ENCODE peak calls at places on chromosome 21, in six cellular contexts. D is heart right ventricle, U is AG10803, O is pancreas, J is lung, Z is tibial artery. X is an unnamed sample.

GRCh38 chr21:25907573-25908275 is 173.0 kb downstream of the GABPA start:
- DNase-seq in U (no peak), Z (no peak), O (no peak), J (no peak), D (no peak), X (no peak)

GRCh38 chr21:32782698-32783097 is 11.1 kb upstream of the PAXBP1 start:
- DNase-seq in O (no peak), D (no peak), Z (no peak), U (peak; percentile 24), J (no peak), X (no peak)

GRCh38 chr21:26758083-26758861 is 86.9 kb downstream of the ADAMTS1 start:
- DNase-seq in Z (no peak), O (no peak), D (no peak), U (peak; percentile 27), J (no peak), X (no peak)

GRCh38 chr21:42474043-42474831 is 21.8 kb downstream of the RSPH1 start:
- DNase-seq in J (peak; percentile 70), U (no peak), O (no peak), D (no peak), Z (peak; percentile 51), X (peak; percentile 54)

GRCh38 chr21:21232320-21232719 is 234.1 kb downstream of the NCAM2 start:
- DNase-seq in Z (no peak), O (no peak), J (no peak), D (no peak), U (peak; percentile 60), X (peak; percentile 16)

GRCh38 chr21:33682992-33683627 is 40.8 kb downstream of the ITSN1 start:
- DNase-seq in Z (no peak), J (no peak), D (no peak), U (peak; percentile 91), O (no peak), X (no peak)

GRCh38 chr21:37562920-37563640 is 196.5 kb downstream of the DYRK1A start:
- DNase-seq in Z (no peak), U (no peak), D (peak; percentile 32), J (no peak), O (no peak), X (no peak)

GRCh38 chr21:32143222-32143939 is 135.5 kb downstream of the MIS18A start:
- DNase-seq in O (no peak), Z (no peak), U (peak; percentile 88), J (no peak), D (peak; percentile 14), X (no peak)

GRCh38 chr21:26851109-26851944 is 6.1 kb upstream of the ADAMTS1 start:
- DNase-seq in D (no peak), J (no peak), U (no peak), O (no peak), Z (no peak), X (no peak)

GRCh38 chr21:25710550-25710949 is 24.2 kb downstream of the ATP5PF start:
- DNase-seq in Z (no peak), J (no peak), U (no peak), D (no peak), O (no peak), X (no peak)

GRCh38 chr21:43916691-43917514 is 51.9 kb downstream of the AGPAT3 start:
- DNase-seq in D (no peak), J (no peak), O (no peak), Z (peak; percentile 6), U (no peak), X (no peak)

GRCh38 chr21:25179116-25179515 is 428.2 kb downstream of the MRPL39 start:
- DNase-seq in J (no peak), O (no peak), D (no peak), U (peak; percentile 83), Z (no peak), X (no peak)

GRCh38 chr21:42562816-42563215 is 49.2 kb downstream of the SLC37A1 start:
- DNase-seq in D (no peak), U (no peak), O (no peak), J (no peak), Z (peak; percentile 32), X (peak; percentile 4)

GRCh38 chr21:32734214-32734613 is 6.4 kb upstream of the SYNJ1 start:
- DNase-seq in Z (no peak), U (no peak), D (no peak), J (no peak), O (no peak), X (no peak)

GRCh38 chr21:31870472-31870871 is 2.3 kb upstream of the HUNK start:
- DNase-seq in U (no peak), D (no peak), O (no peak), Z (no peak), J (no peak), X (no peak)

GRCh38 chr21:15520811-15521643 is 208.8 kb upstream of the USP25 start:
- DNase-seq in U (no peak), D (no peak), J (no peak), Z (no peak), O (no peak), X (no peak)

GRCh38 chr21:31543191-31543590 is 116.3 kb upstream of the SOD1 start:
- DNase-seq in U (no peak), J (no peak), Z (no peak), D (no peak), O (no peak), X (no peak)

GRCh38 chr21:41681336-41681801 is 85.5 kb downstream of the RIPK4 start:
- DNase-seq in J (no peak), U (no peak), Z (peak; percentile 60), D (no peak), O (no peak), X (no peak)

GRCh38 chr21:31329431-31330143 is 14.5 kb downstream of the TIAM1 start:
- DNase-seq in J (no peak), Z (no peak), O (no peak), D (no peak), U (no peak), X (no peak)

GRCh38 chr21:36854391-36854790 is 112.1 kb downstream of the HLCS start:
- DNase-seq in J (no peak), O (no peak), Z (no peak), D (peak; percentile 41), U (no peak), X (peak; percentile 71)

GRCh38 chr21:27831821-27832569 is 865.1 kb upstream of the ADAMTS5 start:
- DNase-seq in J (no peak), D (no peak), O (no peak), U (peak; percentile 61), Z (no peak), X (no peak)

GRCh38 chr21:32021319-32022027 is 148.7 kb downstream of the HUNK start:
- DNase-seq in U (no peak), D (peak; percentile 78), O (peak; percentile 89), J (no peak), Z (peak; percentile 74), X (no peak)

GRCh38 chr21:41726970-41727783 is 39.7 kb downstream of the RIPK4 start:
- DNase-seq in D (peak; percentile 55), Z (peak; percentile 96), U (peak; percentile 74), O (peak; percentile 77), J (no peak), X (no peak)

GRCh38 chr21:44740721-44741120 is 29.3 kb upstream of the TSPEAR start:
- DNase-seq in J (no peak), O (no peak), U (no peak), D (no peak), Z (no peak), X (peak; percentile 13)

GRCh38 chr21:19123525-19123924 is 719.9 kb upstream of the TMPRSS15 start:
- DNase-seq in J (no peak), Z (no peak), O (no peak), D (no peak), U (no peak), X (no peak)

GRCh38 chr21:30579351-30579750 is 10.8 kb downstream of the KRTAP22-2 start:
- DNase-seq in Z (no peak), O (no peak), U (no peak), D (no peak), J (no peak), X (no peak)

GRCh38 chr21:18244721-18245486 is at the start of gene CHODL:
- DNase-seq in J (no peak), Z (peak; percentile 62), O (peak; percentile 67), D (no peak), U (no peak), X (peak; percentile 31)

GRCh38 chr21:41361053-41361785 is 608 bp upstream of the MX2 start:
- DNase-seq in D (no peak), Z (no peak), U (no peak), J (peak; percentile 28), O (peak; percentile 42), X (no peak)

GRCh38 chr21:44263768-44264167 is 2.1 kb upstream of the DNMT3L start:
- DNase-seq in D (no peak), O (peak; percentile 5), Z (no peak), U (no peak), J (no peak), X (peak; percentile 92)

GRCh38 chr21:36909423-36909822 is 57.0 kb downstream of the HLCS start:
- DNase-seq in D (no peak), U (no peak), J (no peak), Z (no peak), O (no peak), X (no peak)

GRCh38 chr21:38831526-38832467 is 26.1 kb downstream of the ETS2 start:
- DNase-seq in Z (peak; percentile 91), U (peak; percentile 97), O (no peak), J (peak; percentile 88), D (peak; percentile 71), X (no peak)
- H3K4me3 ChIP-seq in Z (no peak overlapping the region), U (no peak overlapping the region), O (no peak overlapping the region), J (no peak overlapping the region), D (no peak overlapping the region), X (no peak overlapping the region)

DNA sequence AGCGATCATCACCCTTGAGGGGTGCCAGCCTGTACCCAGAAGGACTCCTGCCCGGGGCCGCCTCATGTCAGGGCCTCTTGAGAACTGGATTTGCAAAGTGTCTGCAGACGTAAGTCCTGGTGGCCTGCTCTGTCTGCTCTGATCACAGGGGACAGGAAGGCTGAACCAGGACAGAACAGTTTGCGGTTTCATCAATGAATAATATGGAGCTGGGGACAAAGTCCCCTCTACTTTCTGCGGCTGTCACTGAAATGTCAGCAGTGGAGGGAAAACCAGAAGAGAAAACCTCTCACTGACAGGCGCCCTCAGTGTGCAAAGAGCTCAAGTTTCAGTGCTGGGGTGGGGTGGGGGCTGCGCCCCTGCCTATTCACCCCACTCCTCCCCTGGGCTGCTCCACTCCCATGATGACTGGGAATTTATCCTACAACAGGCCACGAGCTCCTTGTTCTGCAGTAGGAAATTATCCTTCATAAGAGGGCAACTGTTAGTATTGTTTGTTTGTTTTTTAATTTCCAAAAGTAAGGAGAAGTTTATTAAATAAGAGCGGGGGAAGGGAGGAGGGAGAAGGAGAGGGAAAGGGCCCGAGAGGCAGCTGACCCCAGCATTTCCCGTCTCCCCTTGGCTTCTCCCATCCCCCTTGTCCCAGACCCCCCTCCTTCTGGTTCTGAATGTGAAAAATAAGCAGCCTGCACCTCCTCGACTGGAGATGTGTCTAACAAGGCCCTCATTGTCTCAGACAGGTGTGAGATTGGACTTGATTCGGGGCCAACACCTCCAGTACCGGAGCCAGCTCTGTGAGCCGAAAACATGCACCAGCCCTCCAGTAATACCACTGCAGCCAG is 149.2 kb downstream of the CLIC6 start:
- DNase-seq in O (no peak), Z (no peak), J (no peak), D (no peak), U (no peak), X (no peak)
- TF ChIP-seq CTCF in O (no peak), Z (no peak), J (no peak), D (no peak), U (no peak), X (no peak)

GRCh38 chr21:46099476-46099875 is 1.6 kb downstream of the COL6A2 start:
- DNase-seq in O (peak; percentile 52), Z (peak; percentile 75), U (peak; percentile 66), J (peak; percentile 28), D (peak; percentile 13), X (peak; percentile 13)
- H3K4me3 ChIP-seq in O (no peak overlapping the region), Z (peak overlapping the region; percentile 97), U (peak overlapping the region; percentile 82), J (no peak overlapping the region), D (peak overlapping the region; percentile 73), X (no peak overlapping the region)

GRCh38 chr21:16605588-16605987 is 875.8 kb downstream of the USP25 start:
- DNase-seq in O (no peak), J (no peak), Z (no peak), U (no peak), D (no peak), X (no peak)

GRCh38 chr21:16608209-16608830 is 878.5 kb downstream of the USP25 start:
- DNase-seq in D (no peak), Z (no peak), O (no peak), J (no peak), U (no peak), X (no peak)
- TF ChIP-seq CTCF in D (no peak), Z (no peak), O (no peak), J (no peak), U (peak; percentile 33), X (no peak)